ENCODE peak calls at places on chromosome 9, in five cellular contexts. One of them, this sample, is unnamed.

GRCh38 chr9:96867282-96867814 is 13.0 kb upstream of the ZNF782 start:
- DNase-seq in NCI-H1436: no peak
- DNase-seq in IMR-90: no peak
- DNase-seq in neural progenitor cell: no peak
- DNase-seq in fibroblast of the conjunctiva: no peak
- DNase-seq in this sample: no peak

GRCh38 chr9:97564291-97565175 is 63.1 kb downstream of the TMOD1 start:
- DNase-seq in NCI-H1436: no peak
- DNase-seq in IMR-90: peak
- DNase-seq in neural progenitor cell: peak
- DNase-seq in fibroblast of the conjunctiva: peak
- DNase-seq in this sample: peak

GRCh38 chr9:698276-698675 is 143.2 kb upstream of the DMRT1 start:
- DNase-seq in NCI-H1436: no peak
- DNase-seq in IMR-90: peak
- DNase-seq in neural progenitor cell: no peak
- DNase-seq in fibroblast of the conjunctiva: no peak
- DNase-seq in this sample: no peak

GRCh38 chr9:80061940-80062339 is 490.2 kb downstream of the TLE4 start:
- DNase-seq in NCI-H1436: no peak
- DNase-seq in IMR-90: peak
- DNase-seq in neural progenitor cell: peak
- DNase-seq in fibroblast of the conjunctiva: peak
- DNase-seq in this sample: peak

GRCh38 chr9:96884443-96884842 is 30.1 kb upstream of the ZNF782 start:
- DNase-seq in NCI-H1436: no peak
- DNase-seq in IMR-90: peak
- DNase-seq in neural progenitor cell: no peak
- DNase-seq in fibroblast of the conjunctiva: peak
- DNase-seq in this sample: peak

GRCh38 chr9:15725953-15726352 is 173.1 kb downstream of the CCDC171 start:
- DNase-seq in NCI-H1436: no peak
- DNase-seq in IMR-90: no peak
- DNase-seq in neural progenitor cell: no peak
- DNase-seq in fibroblast of the conjunctiva: peak
- DNase-seq in this sample: no peak

GRCh38 chr9:76905984-76906861 is at the start of gene PRUNE2:
- DNase-seq in NCI-H1436: peak
- DNase-seq in IMR-90: peak
- DNase-seq in neural progenitor cell: peak
- DNase-seq in fibroblast of the conjunctiva: peak
- DNase-seq in this sample: peak

GRCh38 chr9:8616419-8616818 is 816.8 kb upstream of the DMAC1 start:
- DNase-seq in NCI-H1436: no peak
- DNase-seq in IMR-90: no peak
- DNase-seq in neural progenitor cell: no peak
- DNase-seq in fibroblast of the conjunctiva: no peak
- DNase-seq in this sample: no peak

GRCh38 chr9:95770653-95771131 is 104.8 kb upstream of the ERCC6L2 start:
- DNase-seq in NCI-H1436: peak
- DNase-seq in IMR-90: no peak
- DNase-seq in neural progenitor cell: peak
- DNase-seq in fibroblast of the conjunctiva: no peak
- DNase-seq in this sample: no peak

GRCh38 chr9:91045036-91045435 is 243.4 kb downstream of the SYK start:
- DNase-seq in NCI-H1436: no peak
- DNase-seq in IMR-90: no peak
- DNase-seq in neural progenitor cell: no peak
- DNase-seq in fibroblast of the conjunctiva: no peak
- DNase-seq in this sample: no peak

GRCh38 chr9:131994364-131995110 is 85.1 kb downstream of the MED27 start:
- DNase-seq in NCI-H1436: no peak
- DNase-seq in IMR-90: no peak
- DNase-seq in neural progenitor cell: no peak
- DNase-seq in fibroblast of the conjunctiva: no peak
- DNase-seq in this sample: peak

GRCh38 chr9:85521331-85522197 is 220.2 kb downstream of the AGTPBP1 start:
- DNase-seq in NCI-H1436: no peak
- DNase-seq in IMR-90: no peak
- DNase-seq in neural progenitor cell: no peak
- DNase-seq in fibroblast of the conjunctiva: no peak
- DNase-seq in this sample: no peak

GRCh38 chr9:114107286-114108001 is 8.4 kb upstream of the KIF12 start:
- DNase-seq in NCI-H1436: no peak
- DNase-seq in IMR-90: no peak
- DNase-seq in neural progenitor cell: no peak
- DNase-seq in fibroblast of the conjunctiva: no peak
- DNase-seq in this sample: no peak

GRCh38 chr9:69466151-69466550 is 141.1 kb downstream of the ENTREP1 start:
- DNase-seq in NCI-H1436: no peak
- DNase-seq in IMR-90: peak
- DNase-seq in neural progenitor cell: no peak
- DNase-seq in fibroblast of the conjunctiva: no peak
- DNase-seq in this sample: no peak

GRCh38 chr9:93265972-93266371 is 82.0 kb downstream of the WNK2 start:
- DNase-seq in NCI-H1436: no peak
- DNase-seq in IMR-90: no peak
- DNase-seq in neural progenitor cell: no peak
- DNase-seq in fibroblast of the conjunctiva: no peak
- DNase-seq in this sample: no peak

GRCh38 chr9:137191691-137192447 is 3.4 kb downstream of the SSNA1 start:
- DNase-seq in NCI-H1436: no peak
- DNase-seq in IMR-90: no peak
- DNase-seq in neural progenitor cell: no peak
- DNase-seq in fibroblast of the conjunctiva: no peak
- DNase-seq in this sample: no peak

GRCh38 chr9:89387970-89388867 is 69.9 kb downstream of the SECISBP2 start:
- DNase-seq in NCI-H1436: no peak
- DNase-seq in IMR-90: peak
- DNase-seq in neural progenitor cell: no peak
- DNase-seq in fibroblast of the conjunctiva: peak
- DNase-seq in this sample: peak

GRCh38 chr9:14086495-14086894 is 227.4 kb downstream of the NFIB start:
- DNase-seq in NCI-H1436: no peak
- DNase-seq in IMR-90: no peak
- DNase-seq in neural progenitor cell: no peak
- DNase-seq in fibroblast of the conjunctiva: no peak
- DNase-seq in this sample: no peak

GRCh38 chr9:128917151-128917849 is 3.5 kb upstream of the PHYHD1 start:
- DNase-seq in NCI-H1436: no peak
- DNase-seq in IMR-90: peak
- DNase-seq in neural progenitor cell: no peak
- DNase-seq in fibroblast of the conjunctiva: peak
- DNase-seq in this sample: peak

GRCh38 chr9:71941060-71941568 is 29.7 kb downstream of the C9orf85 start:
- DNase-seq in NCI-H1436: no peak
- DNase-seq in IMR-90: peak
- DNase-seq in neural progenitor cell: no peak
- DNase-seq in fibroblast of the conjunctiva: no peak
- DNase-seq in this sample: no peak

GRCh38 chr9:134046894-134047681 is 20.7 kb downstream of the BRD3 start:
- DNase-seq in NCI-H1436: no peak
- DNase-seq in IMR-90: no peak
- DNase-seq in neural progenitor cell: no peak
- DNase-seq in fibroblast of the conjunctiva: no peak
- DNase-seq in this sample: no peak

GRCh38 chr9:120914410-120914809 is 12.2 kb downstream of the TRAF1 start:
- DNase-seq in NCI-H1436: no peak
- DNase-seq in IMR-90: no peak
- DNase-seq in neural progenitor cell: no peak
- DNase-seq in fibroblast of the conjunctiva: no peak
- DNase-seq in this sample: no peak

GRCh38 chr9:29769019-29769418 is 2195.7 kb upstream of the C9orf72 start:
- DNase-seq in NCI-H1436: no peak
- DNase-seq in IMR-90: no peak
- DNase-seq in neural progenitor cell: no peak
- DNase-seq in fibroblast of the conjunctiva: no peak
- DNase-seq in this sample: no peak

GRCh38 chr9:22919423-22919822 is 472.8 kb downstream of the DMRTA1 start:
- DNase-seq in NCI-H1436: no peak
- DNase-seq in IMR-90: no peak
- DNase-seq in neural progenitor cell: no peak
- DNase-seq in fibroblast of the conjunctiva: no peak
- DNase-seq in this sample: no peak

GRCh38 chr9:128629852-128630545 is 26.6 kb downstream of the DYNC2I2 start:
- DNase-seq in NCI-H1436: no peak
- DNase-seq in IMR-90: no peak
- DNase-seq in neural progenitor cell: no peak
- DNase-seq in fibroblast of the conjunctiva: no peak
- DNase-seq in this sample: no peak

GRCh38 chr9:98989036-98990000 is 45.6 kb downstream of the COL15A1 start:
- DNase-seq in NCI-H1436: no peak
- DNase-seq in IMR-90: peak
- DNase-seq in neural progenitor cell: peak
- DNase-seq in fibroblast of the conjunctiva: peak
- DNase-seq in this sample: peak

GRCh38 chr9:133276923-133277322 is 1.9 kb upstream of the ABO start:
- DNase-seq in NCI-H1436: no peak
- DNase-seq in IMR-90: no peak
- DNase-seq in neural progenitor cell: no peak
- DNase-seq in fibroblast of the conjunctiva: no peak
- DNase-seq in this sample: no peak

GRCh38 chr9:84862786-84863185 is 193.3 kb downstream of the NTRK2 start:
- DNase-seq in NCI-H1436: no peak
- DNase-seq in IMR-90: no peak
- DNase-seq in neural progenitor cell: peak
- DNase-seq in fibroblast of the conjunctiva: peak
- DNase-seq in this sample: no peak

This sample was measured in skeletal muscle cell.